ENCODE peak calls at places on chromosomes 16 and 17, in five cellular contexts. One of them, this sample, is unnamed.

GRCh38 chr17:49388290-49388640 is 26.2 kb upstream of the ZNF652 start:
- DNase-seq in sigmoid colon: no peak
- DNase-seq in uterus: no peak
- DNase-seq in body of pancreas: no peak
- DNase-seq in heart left ventricle: no peak
- DNase-seq in this sample: no peak

GRCh38 chr17:30677550-30678254 is 146.8 kb downstream of the CRLF3 start:
- DNase-seq in body of pancreas: no peak
- DNase-seq in sigmoid colon: no peak
- DNase-seq in heart left ventricle: no peak
- DNase-seq in uterus: no peak
- DNase-seq in this sample: no peak

GRCh38 chr17:40168262-40168832 is 8.9 kb upstream of the RAPGEFL1 start:
- DNase-seq in sigmoid colon: peak; percentile 71
- DNase-seq in uterus: peak; percentile 53
- DNase-seq in heart left ventricle: no peak
- DNase-seq in body of pancreas: peak; percentile 64
- DNase-seq in this sample: no peak

GRCh38 chr17:30519707-30520106 is 42.5 kb downstream of the GOSR1 start:
- DNase-seq in sigmoid colon: no peak
- DNase-seq in heart left ventricle: no peak
- DNase-seq in uterus: no peak
- DNase-seq in body of pancreas: no peak
- DNase-seq in this sample: no peak

GRCh38 chr16:78794581-78795300 is 695.3 kb downstream of the WWOX start:
- DNase-seq in body of pancreas: no peak
- DNase-seq in uterus: no peak
- DNase-seq in heart left ventricle: no peak
- DNase-seq in sigmoid colon: peak; percentile 13
- DNase-seq in this sample: no peak

GRCh38 chr16:6496996-6497395 is 835.6 kb upstream of the RBFOX1 start:
- DNase-seq in uterus: no peak
- DNase-seq in heart left ventricle: no peak
- DNase-seq in body of pancreas: no peak
- DNase-seq in sigmoid colon: no peak
- DNase-seq in this sample: no peak

GRCh38 chr17:77859035-77859360 is 99.5 kb upstream of the TNRC6C start:
- DNase-seq in body of pancreas: no peak
- DNase-seq in sigmoid colon: no peak
- DNase-seq in uterus: no peak
- DNase-seq in heart left ventricle: no peak
- DNase-seq in this sample: no peak

GRCh38 chr16:69095179-69095578 is 10.3 kb upstream of the HAS3 start:
- DNase-seq in uterus: no peak
- DNase-seq in heart left ventricle: no peak
- DNase-seq in sigmoid colon: no peak
- DNase-seq in body of pancreas: no peak
- DNase-seq in this sample: no peak

GRCh38 chr17:62933986-62934385 is 32.0 kb upstream of the TANC2 start:
- DNase-seq in body of pancreas: peak; percentile 11
- DNase-seq in uterus: no peak
- DNase-seq in heart left ventricle: no peak
- DNase-seq in sigmoid colon: no peak
- DNase-seq in this sample: no peak

GRCh38 chr17:66551839-66552238 is 249.4 kb downstream of the PRKCA start:
- DNase-seq in uterus: no peak
- DNase-seq in sigmoid colon: no peak
- DNase-seq in body of pancreas: no peak
- DNase-seq in heart left ventricle: no peak
- DNase-seq in this sample: no peak
- H3K36me3 ChIP-seq in uterus: no peaks in the 10 kb centered on the region
- H3K36me3 ChIP-seq in sigmoid colon: no peaks in the 10 kb centered on the region
- H3K36me3 ChIP-seq in body of pancreas: no peaks in the 10 kb centered on the region
- H3K36me3 ChIP-seq in heart left ventricle: no peaks in the 10 kb centered on the region
- H3K36me3 ChIP-seq in this sample: no peaks in the 10 kb centered on the region

GRCh38 chr16:68084504-68085258 is 489 bp upstream of the NFATC3 start:
- DNase-seq in heart left ventricle: peak; percentile 96
- DNase-seq in sigmoid colon: peak; percentile 95
- DNase-seq in uterus: peak; percentile 86
- DNase-seq in body of pancreas: peak; percentile 77
- DNase-seq in this sample: peak; percentile 82
- TF ChIP-seq POLR2A in heart left ventricle: peak; percentile 63
- TF ChIP-seq POLR2A in sigmoid colon: peak; percentile 51
- TF ChIP-seq POLR2A in uterus: peak; percentile 51
- TF ChIP-seq POLR2A in body of pancreas: peak; percentile 49
- TF ChIP-seq POLR2A in this sample: peak; percentile 44

GRCh38 chr16:56457927-56458470 is 6.6 kb downstream of the OGFOD1 start:
- DNase-seq in body of pancreas: no peak
- DNase-seq in uterus: no peak
- DNase-seq in heart left ventricle: no peak
- DNase-seq in sigmoid colon: no peak
- DNase-seq in this sample: no peak
- H3K36me3 ChIP-seq in body of pancreas: peaks cover 8% of the 10 kb centered on the region
- H3K36me3 ChIP-seq in uterus: no peaks in the 10 kb centered on the region
- H3K36me3 ChIP-seq in heart left ventricle: peaks cover 99% of the 10 kb centered on the region
- H3K36me3 ChIP-seq in sigmoid colon: peaks cover 23% of the 10 kb centered on the region
- H3K36me3 ChIP-seq in this sample: peaks cover 2% of the 10 kb centered on the region

GRCh38 chr16:11255737-11256656 is at the start of gene SOCS1:
- DNase-seq in body of pancreas: peak; percentile 86
- DNase-seq in sigmoid colon: peak; percentile 92
- DNase-seq in uterus: peak; percentile 85
- DNase-seq in heart left ventricle: peak; percentile 89
- DNase-seq in this sample: peak; percentile 93
- TF ChIP-seq POLR2A in body of pancreas: peak; percentile 82
- TF ChIP-seq POLR2A in sigmoid colon: peak; percentile 52
- TF ChIP-seq POLR2A in uterus: peak; percentile 99
- TF ChIP-seq POLR2A in heart left ventricle: peak; percentile 97
- TF ChIP-seq POLR2A in this sample: peak; percentile 94